ENCODE peak calls at places on chromosomes 3 and 15, in nine cellular contexts. One of them, this sample, is unnamed.

GRCh38 chr3:129616713-129617112 is 10.2 kb upstream of the PLXND1 start:
- DNase-seq in PC-9: no peak
- DNase-seq in tibial artery: peak
- DNase-seq in kidney: peak
- DNase-seq in ovary: peak
- DNase-seq in CD4-positive, CD25-positive, alpha-beta regulatory T cell: no peak
- DNase-seq in fibroblast of lung: peak
- DNase-seq in lower lobe of right lung: peak
- DNase-seq in adipocyte: peak
- DNase-seq in this sample: peak

GRCh38 chr3:106825962-106826605 is 551.2 kb upstream of the CCDC54 start:
- DNase-seq in adipocyte: peak
- DNase-seq in fibroblast of lung: peak
- DNase-seq in kidney: no peak
- DNase-seq in lower lobe of right lung: no peak
- DNase-seq in ovary: no peak
- DNase-seq in tibial artery: no peak
- DNase-seq in PC-9: no peak
- DNase-seq in CD4-positive, CD25-positive, alpha-beta regulatory T cell: no peak
- DNase-seq in this sample: no peak

GRCh38 chr3:46575577-46576222 is 9.6 kb upstream of the LRRC2 start:
- DNase-seq in lower lobe of right lung: no peak
- DNase-seq in ovary: no peak
- DNase-seq in fibroblast of lung: no peak
- DNase-seq in kidney: no peak
- DNase-seq in PC-9: no peak
- DNase-seq in tibial artery: no peak
- DNase-seq in CD4-positive, CD25-positive, alpha-beta regulatory T cell: no peak
- DNase-seq in adipocyte: no peak
- DNase-seq in this sample: no peak

GRCh38 chr3:104316118-104316517 is 1050.6 kb upstream of the ALCAM start:
- DNase-seq in lower lobe of right lung: no peak
- DNase-seq in kidney: peak
- DNase-seq in CD4-positive, CD25-positive, alpha-beta regulatory T cell: no peak
- DNase-seq in adipocyte: peak
- DNase-seq in fibroblast of lung: peak
- DNase-seq in tibial artery: no peak
- DNase-seq in ovary: no peak
- DNase-seq in PC-9: no peak
- DNase-seq in this sample: no peak

GRCh38 chr15:98968576-98968975 is 39.0 kb downstream of the PGPEP1L start:
- DNase-seq in kidney: no peak
- DNase-seq in PC-9: no peak
- DNase-seq in fibroblast of lung: no peak
- DNase-seq in adipocyte: no peak
- DNase-seq in ovary: no peak
- DNase-seq in CD4-positive, CD25-positive, alpha-beta regulatory T cell: no peak
- DNase-seq in tibial artery: no peak
- DNase-seq in lower lobe of right lung: no peak
- DNase-seq in this sample: no peak

GRCh38 chr3:142866841-142867631 is 21.8 kb downstream of the PCOLCE2 start:
- DNase-seq in adipocyte: no peak
- DNase-seq in tibial artery: no peak
- DNase-seq in ovary: no peak
- DNase-seq in lower lobe of right lung: no peak
- DNase-seq in kidney: no peak
- DNase-seq in fibroblast of lung: no peak
- DNase-seq in CD4-positive, CD25-positive, alpha-beta regulatory T cell: no peak
- DNase-seq in PC-9: peak
- DNase-seq in this sample: no peak

GRCh38 chr3:152574461-152575079 is 260.4 kb upstream of the P2RY1 start:
- DNase-seq in kidney: no peak
- DNase-seq in tibial artery: peak
- DNase-seq in adipocyte: peak
- DNase-seq in ovary: peak
- DNase-seq in fibroblast of lung: peak
- DNase-seq in CD4-positive, CD25-positive, alpha-beta regulatory T cell: no peak
- DNase-seq in lower lobe of right lung: no peak
- DNase-seq in PC-9: peak
- DNase-seq in this sample: peak

GRCh38 chr3:94285874-94286273 is 223.0 kb downstream of the NSUN3 start:
- DNase-seq in CD4-positive, CD25-positive, alpha-beta regulatory T cell: no peak
- DNase-seq in PC-9: no peak
- DNase-seq in fibroblast of lung: peak
- DNase-seq in tibial artery: no peak
- DNase-seq in lower lobe of right lung: no peak
- DNase-seq in adipocyte: peak
- DNase-seq in ovary: no peak
- DNase-seq in kidney: no peak
- DNase-seq in this sample: no peak

GRCh38 chr15:79128556-79128955 is 38.0 kb upstream of the RASGRF1 start:
- DNase-seq in tibial artery: no peak
- DNase-seq in ovary: no peak
- DNase-seq in CD4-positive, CD25-positive, alpha-beta regulatory T cell: no peak
- DNase-seq in kidney: no peak
- DNase-seq in fibroblast of lung: no peak
- DNase-seq in PC-9: no peak
- DNase-seq in adipocyte: no peak
- DNase-seq in lower lobe of right lung: no peak
- DNase-seq in this sample: no peak

GRCh38 chr15:85116925-85117646 is 135.4 kb downstream of the PDE8A start:
- DNase-seq in PC-9: no peak
- DNase-seq in ovary: no peak
- DNase-seq in CD4-positive, CD25-positive, alpha-beta regulatory T cell: no peak
- DNase-seq in adipocyte: no peak
- DNase-seq in fibroblast of lung: peak
- DNase-seq in kidney: no peak
- DNase-seq in tibial artery: no peak
- DNase-seq in lower lobe of right lung: no peak
- DNase-seq in this sample: no peak

GRCh38 chr3:185796431-185797107 is 28.3 kb downstream of the IGF2BP2 start:
- DNase-seq in PC-9: peak
- DNase-seq in kidney: no peak
- DNase-seq in CD4-positive, CD25-positive, alpha-beta regulatory T cell: no peak
- DNase-seq in tibial artery: no peak
- DNase-seq in lower lobe of right lung: no peak
- DNase-seq in ovary: no peak
- DNase-seq in fibroblast of lung: peak
- DNase-seq in adipocyte: peak
- DNase-seq in this sample: no peak

GRCh38 chr15:96177279-96177678 is 153.2 kb upstream of the NR2F2 start:
- DNase-seq in kidney: no peak
- DNase-seq in tibial artery: no peak
- DNase-seq in adipocyte: no peak
- DNase-seq in lower lobe of right lung: no peak
- DNase-seq in fibroblast of lung: peak
- DNase-seq in PC-9: no peak
- DNase-seq in CD4-positive, CD25-positive, alpha-beta regulatory T cell: no peak
- DNase-seq in ovary: no peak
- DNase-seq in this sample: no peak

GRCh38 chr3:155093261-155093660 is 13.1 kb downstream of the MME start:
- DNase-seq in PC-9: no peak
- DNase-seq in CD4-positive, CD25-positive, alpha-beta regulatory T cell: no peak
- DNase-seq in tibial artery: no peak
- DNase-seq in lower lobe of right lung: no peak
- DNase-seq in kidney: no peak
- DNase-seq in fibroblast of lung: no peak
- DNase-seq in adipocyte: no peak
- DNase-seq in ovary: no peak
- DNase-seq in this sample: no peak

GRCh38 chr3:124383051-124383450 is 347.2 kb upstream of the UMPS start:
- DNase-seq in CD4-positive, CD25-positive, alpha-beta regulatory T cell: no peak
- DNase-seq in tibial artery: no peak
- DNase-seq in fibroblast of lung: no peak
- DNase-seq in lower lobe of right lung: no peak
- DNase-seq in PC-9: no peak
- DNase-seq in kidney: no peak
- DNase-seq in adipocyte: peak
- DNase-seq in ovary: no peak
- DNase-seq in this sample: no peak

GRCh38 chr3:157107037-157107436 is 52.9 kb downstream of the CCNL1 start:
- DNase-seq in PC-9: no peak
- DNase-seq in kidney: no peak
- DNase-seq in ovary: no peak
- DNase-seq in CD4-positive, CD25-positive, alpha-beta regulatory T cell: no peak
- DNase-seq in tibial artery: no peak
- DNase-seq in fibroblast of lung: no peak
- DNase-seq in lower lobe of right lung: no peak
- DNase-seq in adipocyte: no peak
- DNase-seq in this sample: no peak

GRCh38 chr3:37608061-37608702 is 253.5 kb upstream of the CTDSPL start:
- DNase-seq in kidney: no peak
- DNase-seq in ovary: no peak
- DNase-seq in lower lobe of right lung: no peak
- DNase-seq in fibroblast of lung: no peak
- DNase-seq in tibial artery: no peak
- DNase-seq in adipocyte: peak
- DNase-seq in PC-9: no peak
- DNase-seq in CD4-positive, CD25-positive, alpha-beta regulatory T cell: no peak
- DNase-seq in this sample: no peak

GRCh38 chr3:117553461-117553860 is 843.9 kb downstream of the TUSC7 start:
- DNase-seq in tibial artery: no peak
- DNase-seq in lower lobe of right lung: no peak
- DNase-seq in PC-9: no peak
- DNase-seq in kidney: no peak
- DNase-seq in CD4-positive, CD25-positive, alpha-beta regulatory T cell: no peak
- DNase-seq in fibroblast of lung: peak
- DNase-seq in ovary: no peak
- DNase-seq in adipocyte: peak
- DNase-seq in this sample: no peak

GRCh38 chr3:66487475-66487874 is 13.3 kb downstream of the LRIG1 start:
- DNase-seq in ovary: no peak
- DNase-seq in adipocyte: no peak
- DNase-seq in lower lobe of right lung: no peak
- DNase-seq in fibroblast of lung: peak
- DNase-seq in PC-9: no peak
- DNase-seq in tibial artery: peak
- DNase-seq in CD4-positive, CD25-positive, alpha-beta regulatory T cell: no peak
- DNase-seq in kidney: no peak
- DNase-seq in this sample: peak

DNA sequence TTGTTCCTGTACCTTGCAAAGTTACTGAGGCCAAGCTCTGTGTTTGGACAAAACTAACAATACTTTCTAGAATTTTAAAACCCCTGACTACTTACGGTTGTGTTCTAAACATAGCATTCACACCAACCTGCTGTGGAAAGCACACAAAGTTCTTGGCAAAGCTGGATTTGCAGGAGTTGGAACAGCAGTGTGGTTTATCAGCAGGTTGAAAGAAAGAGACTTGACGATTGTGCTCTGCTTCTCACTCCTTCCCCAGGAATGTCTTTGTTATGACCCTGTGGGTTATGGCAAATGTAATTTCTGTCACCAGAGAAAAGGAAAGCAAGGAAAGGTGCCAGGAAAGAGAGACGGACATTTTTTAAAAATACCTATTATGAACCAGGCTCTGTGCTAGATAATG is 165.5 kb upstream of the TGFBR2 start:
- DNase-seq in PC-9: no peak
- DNase-seq in lower lobe of right lung: no peak
- DNase-seq in CD4-positive, CD25-positive, alpha-beta regulatory T cell: no peak
- DNase-seq in fibroblast of lung: peak
- DNase-seq in ovary: peak
- DNase-seq in tibial artery: peak
- DNase-seq in adipocyte: no peak
- DNase-seq in kidney: no peak
- DNase-seq in this sample: peak
- H3K4me3 ChIP-seq in PC-9: no peak
- H3K4me3 ChIP-seq in lower lobe of right lung: no peak
- H3K4me3 ChIP-seq in CD4-positive, CD25-positive, alpha-beta regulatory T cell: no peak
- H3K4me3 ChIP-seq in fibroblast of lung: no peak
- H3K4me3 ChIP-seq in ovary: no peak
- H3K4me3 ChIP-seq in tibial artery: no peak
- H3K4me3 ChIP-seq in adipocyte: no peak
- H3K4me3 ChIP-seq in kidney: no peak
- H3K4me3 ChIP-seq in this sample: peak

GRCh38 chr3:79467721-79468120 is 300.1 kb downstream of the ROBO1 start:
- DNase-seq in CD4-positive, CD25-positive, alpha-beta regulatory T cell: no peak
- DNase-seq in kidney: no peak
- DNase-seq in fibroblast of lung: peak
- DNase-seq in lower lobe of right lung: no peak
- DNase-seq in tibial artery: no peak
- DNase-seq in ovary: no peak
- DNase-seq in adipocyte: no peak
- DNase-seq in PC-9: peak
- DNase-seq in this sample: no peak
- H3K4me3 ChIP-seq in CD4-positive, CD25-positive, alpha-beta regulatory T cell: no peak
- H3K4me3 ChIP-seq in kidney: no peak
- H3K4me3 ChIP-seq in fibroblast of lung: no peak
- H3K4me3 ChIP-seq in lower lobe of right lung: no peak
- H3K4me3 ChIP-seq in tibial artery: no peak
- H3K4me3 ChIP-seq in ovary: no peak
- H3K4me3 ChIP-seq in adipocyte: no peak
- H3K4me3 ChIP-seq in PC-9: no peak
- H3K4me3 ChIP-seq in this sample: no peak

DNA sequence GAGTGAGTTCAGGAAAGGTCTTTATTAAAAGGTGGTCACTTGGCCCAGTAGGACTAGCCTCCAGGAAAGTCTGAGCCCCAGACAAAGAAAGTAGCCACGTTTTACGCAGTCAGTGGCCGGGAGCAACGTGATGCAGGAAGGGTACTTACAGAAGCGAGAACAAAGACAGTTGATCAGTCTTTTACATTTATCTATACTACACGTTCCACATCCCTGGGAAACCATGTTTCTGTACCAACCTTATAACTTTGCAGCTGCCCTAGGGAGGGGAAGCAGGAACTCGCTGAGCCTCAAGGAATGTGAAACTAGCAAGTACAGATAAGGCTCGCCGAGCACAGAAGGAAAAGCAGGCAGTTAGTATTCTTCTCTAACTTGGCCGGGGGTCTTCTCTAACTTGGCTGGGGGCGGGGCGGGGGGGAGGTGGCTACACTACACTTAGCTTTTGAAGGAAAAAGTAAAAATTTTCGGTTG is 3.4 kb upstream of the KNL1 start:
- DNase-seq in ovary: no peak
- DNase-seq in PC-9: no peak
- DNase-seq in fibroblast of lung: no peak
- DNase-seq in CD4-positive, CD25-positive, alpha-beta regulatory T cell: no peak
- DNase-seq in adipocyte: no peak
- DNase-seq in lower lobe of right lung: no peak
- DNase-seq in kidney: no peak
- DNase-seq in tibial artery: no peak
- DNase-seq in this sample: no peak
- H3K4me3 ChIP-seq in ovary: no peak
- H3K4me3 ChIP-seq in PC-9: no peak
- H3K4me3 ChIP-seq in fibroblast of lung: peak
- H3K4me3 ChIP-seq in CD4-positive, CD25-positive, alpha-beta regulatory T cell: peak
- H3K4me3 ChIP-seq in adipocyte: peak
- H3K4me3 ChIP-seq in lower lobe of right lung: no peak
- H3K4me3 ChIP-seq in kidney: no peak
- H3K4me3 ChIP-seq in tibial artery: peak
- H3K4me3 ChIP-seq in this sample: no peak

DNA sequence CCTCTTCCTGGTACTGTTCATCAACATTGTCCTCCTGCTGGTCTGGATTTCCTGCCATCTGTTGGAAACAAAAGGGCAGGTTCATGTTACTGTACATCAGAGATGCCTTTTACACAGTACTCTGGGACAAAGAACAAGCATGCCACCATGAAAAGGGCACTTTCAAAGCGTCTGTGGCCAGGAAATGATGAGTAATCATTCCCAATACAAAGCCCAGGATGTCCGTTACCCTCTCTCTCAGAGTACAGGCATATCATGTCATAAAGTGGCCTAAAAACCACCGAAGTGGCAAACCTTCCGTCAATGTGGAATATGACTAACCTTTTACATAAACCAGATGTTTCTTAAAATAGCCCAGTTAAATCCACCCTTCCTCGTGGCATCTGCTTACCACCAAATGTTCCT is 71.2 kb downstream of the GOLIM4 start:
- DNase-seq in adipocyte: peak
- DNase-seq in CD4-positive, CD25-positive, alpha-beta regulatory T cell: no peak
- DNase-seq in kidney: no peak
- DNase-seq in tibial artery: no peak
- DNase-seq in ovary: no peak
- DNase-seq in PC-9: peak
- DNase-seq in fibroblast of lung: peak
- DNase-seq in lower lobe of right lung: no peak
- DNase-seq in this sample: no peak
- H3K4me3 ChIP-seq in adipocyte: no peak
- H3K4me3 ChIP-seq in CD4-positive, CD25-positive, alpha-beta regulatory T cell: no peak
- H3K4me3 ChIP-seq in kidney: no peak
- H3K4me3 ChIP-seq in tibial artery: no peak
- H3K4me3 ChIP-seq in ovary: no peak
- H3K4me3 ChIP-seq in PC-9: no peak
- H3K4me3 ChIP-seq in fibroblast of lung: no peak
- H3K4me3 ChIP-seq in lower lobe of right lung: no peak
- H3K4me3 ChIP-seq in this sample: no peak

This sample was measured in gastrocnemius medialis.